ENCODE peak calls at places on chromosomes 2 and 18, in ten cellular contexts. N, V, S, D, C, X, G, F, O and B are unnamed samples.

GRCh38 chr2:27261241-27261925 is 1.5 kb downstream of the SLC30A3 start:
- DNase-seq in N (no peak), V (no peak), S (no peak), D (no peak), C (no peak), X (no peak), G (no peak), F (no peak), O (no peak), B (no peak)

GRCh38 chr2:113175736-113176695 is 2.2 kb downstream of the PSD4 start:
- DNase-seq in N (no peak), V (no peak), S (no peak), D (peak; percentile 8), C (no peak), X (no peak), G (no peak), F (no peak), O (no peak), B (no peak)

GRCh38 chr2:166351319-166351718 is 24.4 kb downstream of the SCN9A start:
- DNase-seq in N (no peak), V (peak; percentile 24), S (no peak), D (peak; percentile 34), C (no peak), X (peak; percentile 95), G (no peak), F (no peak), O (no peak), B (no peak)

GRCh38 chr2:36478332-36478738 is 119.6 kb downstream of the FEZ2 start:
- DNase-seq in N (peak; percentile 73), V (peak; percentile 98), S (no peak), D (no peak), C (no peak), X (peak; percentile 98), G (peak; percentile 70), F (no peak), O (no peak), B (no peak)

GRCh38 chr18:54232485-54233227 is 8.2 kb upstream of the MBD2 start:
- DNase-seq in N (no peak), V (no peak), S (no peak), D (no peak), C (no peak), X (no peak), G (no peak), F (no peak), O (no peak), B (no peak)

GRCh38 chr2:43718530-43719124 is 42.4 kb upstream of the C1GALT1C1L start:
- DNase-seq in N (no peak), V (no peak), S (no peak), D (no peak), C (no peak), X (no peak), G (no peak), F (no peak), O (no peak), B (no peak)

GRCh38 chr18:11454021-11454420 is 155.4 kb upstream of the SLC35G4 start:
- DNase-seq in N (no peak), V (no peak), S (no peak), D (no peak), C (no peak), X (no peak), G (no peak), F (no peak), O (no peak), B (no peak)

GRCh38 chr2:204538179-204539009 is 6.9 kb upstream of the PARD3B start:
- DNase-seq in N (peak; percentile 39), V (peak; percentile 74), S (no peak), D (peak; percentile 40), C (no peak), X (peak; percentile 87), G (no peak), F (no peak), O (peak; percentile 54), B (no peak)

GRCh38 chr2:63712748-63713147 is 124.0 kb downstream of the MDH1 start:
- DNase-seq in N (no peak), V (peak; percentile 65), S (no peak), D (peak; percentile 97), C (no peak), X (peak; percentile 54), G (no peak), F (no peak), O (no peak), B (no peak)